ENCODE peak calls at places on chromosome 7, in seven cellular contexts. S is RWPE2, B is HepG2, V is BJ, Q is GM06990, G is fibroblast of pulmonary artery, A is kidney. R is an unnamed sample.

GRCh38 chr7:92279429-92280031 is 33.8 kb downstream of the ANKIB1 start:
- DNase-seq in G (no peak), S (no peak), Q (no peak), A (no peak), B (no peak), V (no peak), R (peak)

GRCh38 chr7:54354436-54354835 is 187.7 kb upstream of the VSTM2A start:
- DNase-seq in G (no peak), B (no peak), Q (no peak), S (no peak), A (no peak), V (no peak), R (peak)

GRCh38 chr7:2870471-2870941 is 26.4 kb upstream of the GNA12 start:
- DNase-seq in G (peak), A (peak), Q (no peak), S (no peak), B (no peak), V (no peak), R (no peak)

GRCh38 chr7:111529507-111530355 is 32.6 kb downstream of the IMMP2L start:
- DNase-seq in V (no peak), B (peak), S (no peak), G (peak), Q (no peak), A (no peak), R (peak)

GRCh38 chr7:108079291-108080057 is 50.7 kb downstream of the LAMB4 start:
- DNase-seq in B (no peak), Q (no peak), S (no peak), G (peak), V (no peak), A (no peak), R (no peak)

GRCh38 chr7:115724400-115725056 is 306.0 kb downstream of the TFEC start:
- DNase-seq in A (no peak), G (peak), V (no peak), S (no peak), Q (no peak), B (peak), R (peak)

GRCh38 chr7:82600601-82601000 is 157.0 kb upstream of the CACNA2D1 start:
- DNase-seq in Q (no peak), A (no peak), V (no peak), G (no peak), B (no peak), S (no peak), R (no peak)

GRCh38 chr7:86818903-86819302 is 175.2 kb downstream of the GRM3 start:
- DNase-seq in V (no peak), A (no peak), S (no peak), B (no peak), Q (no peak), G (no peak), R (no peak)

GRCh38 chr7:101870361-101871062 is 53.1 kb downstream of the CUX1 start:
- DNase-seq in B (peak), Q (no peak), V (no peak), S (no peak), A (no peak), G (no peak), R (no peak)

GRCh38 chr7:12222889-12223579 is 11.9 kb downstream of the TMEM106B start:
- DNase-seq in Q (peak), G (no peak), V (no peak), A (no peak), B (no peak), S (no peak), R (no peak)

GRCh38 chr7:149773446-149774236 is at the start of gene ZNF467:
- DNase-seq in G (peak), V (no peak), B (no peak), S (peak), Q (no peak), A (peak), R (peak)

GRCh38 chr7:14233026-14233897 is 243.8 kb upstream of the ETV1 start:
- DNase-seq in A (no peak), B (no peak), V (no peak), S (no peak), Q (no peak), G (peak), R (no peak)

GRCh38 chr7:102286237-102287081 is at the start of gene SH2B2:
- DNase-seq in A (peak), V (no peak), B (peak), Q (peak), S (no peak), G (peak), R (no peak)

GRCh38 chr7:128166603-128167315 is 74.3 kb upstream of the LEP start:
- DNase-seq in Q (no peak), V (no peak), B (no peak), G (no peak), A (peak), S (no peak), R (no peak)

GRCh38 chr7:23662983-23663313 is 17.1 kb upstream of the FAM221A start:
- DNase-seq in G (no peak), V (no peak), B (no peak), S (no peak), A (no peak), Q (no peak), R (no peak)

GRCh38 chr7:27100601-27101187 is 1.8 kb downstream of the HOXA2 start:
- DNase-seq in A (no peak), Q (no peak), S (no peak), G (no peak), V (no peak), B (no peak), R (no peak)

GRCh38 chr7:149624006-149624405 is 126.4 kb upstream of the ZNF746 start:
- DNase-seq in Q (peak), A (peak), S (no peak), V (no peak), G (peak), B (peak), R (no peak)

GRCh38 chr7:338295-339061 is 48.5 kb downstream of the FOXL3 start:
- DNase-seq in V (no peak), Q (no peak), B (no peak), G (no peak), S (peak), A (peak), R (no peak)

GRCh38 chr7:149171894-149172533 is 23.3 kb upstream of the ZNF282 start:
- DNase-seq in G (peak), A (no peak), S (peak), B (peak), V (no peak), Q (no peak), R (no peak)

GRCh38 chr7:149354119-149354518 is 92.1 kb downstream of the ZNF783 start:
- DNase-seq in Q (no peak), S (no peak), B (no peak), V (no peak), A (no peak), G (no peak), R (no peak)

GRCh38 chr7:88169717-88170320 is 50.0 kb downstream of the SRI start:
- DNase-seq in A (no peak), B (peak), S (no peak), Q (no peak), G (peak), V (no peak), R (peak)

GRCh38 chr7:99369767-99370353 is 4.7 kb upstream of the ARPC1B start:
- DNase-seq in S (no peak), A (no peak), G (peak), V (no peak), Q (no peak), B (no peak), R (no peak)

GRCh38 chr7:50502001-50502684 is 52.0 kb upstream of the FIGNL1 start:
- DNase-seq in Q (no peak), A (peak), G (peak), B (no peak), S (no peak), V (peak), R (no peak)

GRCh38 chr7:77519672-77520071 is 17.4 kb upstream of the PTPN12 start:
- DNase-seq in A (no peak), Q (no peak), B (no peak), S (no peak), V (no peak), G (no peak), R (no peak)

GRCh38 chr7:103766630-103767029 is 222.8 kb downstream of the RELN start:
- DNase-seq in B (no peak), V (no peak), S (no peak), Q (no peak), A (no peak), G (no peak), R (no peak)

GRCh38 chr7:101717986-101718746 is 89.1 kb upstream of the MYL10 start:
- DNase-seq in S (no peak), B (peak), G (peak), V (no peak), A (no peak), Q (no peak), R (no peak)

GRCh38 chr7:45566386-45566785 is 7.8 kb upstream of the ADCY1 start:
- DNase-seq in V (no peak), G (no peak), A (no peak), S (no peak), B (no peak), Q (no peak), R (no peak)

GRCh38 chr7:152486968-152487367 is 51.2 kb upstream of the KMT2C start:
- DNase-seq in A (no peak), Q (no peak), S (no peak), V (no peak), B (no peak), G (no peak), R (no peak)

GRCh38 chr7:28955356-28955722 is 2.8 kb downstream of the TRIL start:
- DNase-seq in V (no peak), B (no peak), S (no peak), G (no peak), A (peak), Q (peak), R (no peak)

GRCh38 chr7:28957064-28957821 is 887 bp downstream of the TRIL start:
- DNase-seq in A (peak), Q (peak), B (no peak), S (peak), G (peak), V (no peak), R (no peak)

GRCh38 chr7:28954936-28955335 is 3.2 kb downstream of the TRIL start:
- DNase-seq in A (no peak), Q (no peak), S (no peak), G (no peak), B (no peak), V (no peak), R (no peak)

GRCh38 chr7:28956608-28957063 is 1.5 kb downstream of the TRIL start:
- DNase-seq in B (peak), G (peak), S (peak), V (no peak), A (peak), Q (no peak), R (no peak)

DNA sequence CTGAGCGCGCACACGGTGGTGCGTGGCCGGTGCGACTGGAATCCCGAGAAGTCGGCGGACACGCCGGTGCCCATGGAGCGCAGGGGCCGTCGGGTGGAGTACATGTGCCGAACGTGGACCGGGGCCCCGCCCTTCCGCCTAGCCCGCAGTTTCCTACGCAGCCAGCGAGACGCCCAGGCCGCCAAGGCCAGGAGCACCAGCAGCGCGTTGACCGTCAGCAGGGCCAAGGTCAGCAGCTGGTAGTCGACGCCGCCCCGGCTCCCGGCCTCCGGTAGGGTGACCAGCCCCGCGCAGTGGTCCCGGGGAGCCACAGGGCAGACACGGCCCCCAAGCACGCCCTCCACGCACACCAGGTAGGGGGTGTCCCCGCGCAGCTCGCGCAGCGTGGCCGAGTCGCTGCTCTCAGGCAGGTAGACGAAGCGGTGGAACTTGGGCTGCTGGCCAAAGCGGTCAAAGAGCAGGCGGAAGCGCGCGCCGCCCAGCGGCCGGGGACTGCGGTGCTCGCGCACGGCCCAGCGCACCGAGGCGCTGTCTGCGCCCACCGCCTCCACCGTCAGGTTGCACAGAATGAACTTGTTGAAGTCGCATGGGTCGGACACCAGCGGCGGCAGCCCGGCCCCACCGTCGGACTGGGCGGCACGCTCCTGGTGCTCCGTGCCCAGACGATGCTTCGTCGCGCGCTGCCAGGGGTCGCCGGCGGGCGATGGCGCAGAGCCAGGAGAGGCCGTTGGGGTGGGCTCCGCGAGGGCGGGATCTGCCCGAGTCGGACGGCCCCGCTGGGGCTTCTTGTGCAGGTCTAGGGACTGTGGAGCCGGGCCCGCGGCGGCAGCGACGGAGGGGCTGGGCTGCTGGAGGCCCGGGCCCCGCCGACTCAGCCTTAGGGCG is 2.2 kb downstream of the TRIL start:
- DNase-seq in A (peak), S (peak), B (peak), Q (peak), V (no peak), G (peak), R (no peak)
- TF ChIP-seq CTCF in A (peak), S (peak), B (peak), Q (no peak), V (peak), G (peak), R (peak)

DNA sequence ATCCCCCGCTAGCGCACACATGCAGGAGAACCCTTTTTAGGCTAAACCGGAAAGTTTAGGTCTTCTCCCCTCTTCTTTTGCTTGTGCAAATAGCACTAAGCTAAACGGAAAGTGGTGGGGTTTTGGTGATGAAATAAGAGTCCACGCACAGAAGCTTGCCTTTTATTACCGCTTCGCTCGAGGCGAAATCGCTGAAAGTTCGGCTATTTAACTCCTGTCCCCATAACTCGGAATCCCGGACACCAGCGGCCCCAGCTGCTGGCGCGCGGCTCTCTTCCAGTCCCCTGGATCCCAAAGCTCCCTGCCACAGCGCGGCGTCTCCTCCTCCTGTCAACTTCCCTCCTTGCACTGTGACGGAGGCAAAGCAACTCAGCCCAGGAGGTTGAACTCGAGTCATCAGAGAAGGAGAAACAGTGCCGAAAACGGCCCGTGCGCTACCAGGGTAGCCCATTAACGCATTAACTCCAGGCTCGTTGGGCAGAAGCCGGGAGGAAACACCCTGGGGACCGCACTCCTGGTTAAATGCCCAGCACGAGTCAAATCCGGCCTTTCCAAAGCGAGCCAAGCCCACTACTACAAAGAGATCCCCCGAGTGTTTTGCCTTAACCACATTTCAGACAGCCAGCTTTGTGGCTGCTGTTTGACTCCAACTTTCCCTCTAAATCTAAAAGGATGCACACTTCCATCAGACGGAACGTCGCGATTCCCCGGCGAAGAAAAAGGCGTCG is 1.3 kb downstream of the SEMA3D start:
- DNase-seq in Q (peak), B (no peak), V (no peak), A (peak), G (peak), S (peak), R (no peak)
- H3K4me3 ChIP-seq in Q (no peak), B (no peak), V (peak), A (peak), G (peak), S (peak), R (no peak)

GRCh38 chr7:117839507-117839906 is 33.7 kb downstream of the CTTNBP2 start:
- DNase-seq in G (no peak), S (no peak), B (no peak), A (no peak), V (no peak), Q (no peak), R (no peak)

GRCh38 chr7:117834983-117835664 is 38.1 kb downstream of the CTTNBP2 start:
- DNase-seq in G (no peak), A (no peak), V (no peak), Q (no peak), S (no peak), B (no peak), R (peak)

GRCh38 chr7:117837841-117838240 is 35.4 kb downstream of the CTTNBP2 start:
- DNase-seq in S (no peak), B (no peak), A (no peak), V (no peak), G (no peak), Q (no peak), R (peak)
- TF ChIP-seq CTCF in S (no peak), B (no peak), A (no peak), V (no peak), G (no peak), Q (no peak), R (no peak)

GRCh38 chr7:70595741-70596574 is 536.0 kb upstream of the GALNT17 start:
- DNase-seq in B (no peak), A (peak), V (no peak), G (no peak), S (no peak), Q (peak), R (no peak)
- H3K4me3 ChIP-seq in B (no peak), A (peak), V (no peak), G (no peak), S (peak), Q (peak), R (peak)

DNA sequence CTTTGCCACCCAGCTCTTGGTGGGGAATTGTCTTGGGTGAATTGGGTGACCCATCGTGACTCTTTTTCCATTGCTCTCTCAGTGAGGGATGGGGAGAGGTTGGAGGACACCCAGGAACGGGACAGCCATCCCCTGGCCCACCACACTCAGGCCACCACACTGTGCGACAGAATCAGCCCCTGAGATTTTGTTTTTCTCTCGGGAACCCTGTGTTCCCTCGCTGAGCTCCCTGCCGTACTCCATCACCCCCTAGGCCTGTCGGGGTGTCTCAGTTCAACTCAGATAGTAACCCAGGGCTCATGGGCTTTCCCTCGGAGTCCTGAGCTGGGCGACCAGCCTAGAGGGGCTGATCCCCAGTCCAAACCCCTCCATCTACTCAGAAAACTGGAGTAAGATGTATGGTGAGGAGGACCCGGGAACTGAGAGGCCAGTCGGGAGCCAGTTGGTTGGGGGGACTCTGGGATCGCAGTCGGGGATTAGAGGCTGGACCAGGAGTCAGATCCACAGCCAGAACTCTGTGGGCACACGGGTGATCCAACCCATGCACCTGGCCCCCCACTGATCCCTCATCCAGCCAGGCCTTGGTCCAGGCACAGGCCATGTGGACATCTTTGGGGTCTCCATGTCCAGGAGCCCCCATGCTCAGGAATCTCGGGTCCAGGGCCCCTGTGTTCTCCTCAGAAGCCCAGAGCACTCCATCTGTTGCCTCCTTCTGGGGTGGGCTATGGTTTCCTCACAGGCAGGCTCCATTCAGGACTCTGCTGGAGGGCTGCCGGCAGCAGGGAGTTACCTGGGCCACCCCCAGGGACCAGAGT is 9.3 kb downstream of the CRYGN start:
- DNase-seq in Q (no peak), S (no peak), A (no peak), B (no peak), G (no peak), V (no peak), R (no peak)
- TF ChIP-seq CTCF in Q (no peak), S (no peak), A (no peak), B (no peak), G (no peak), V (no peak), R (no peak)

GRCh38 chr7:69166979-69167516 is 431.2 kb upstream of the AUTS2 start:
- DNase-seq in Q (no peak), S (no peak), A (no peak), B (no peak), V (no peak), G (no peak), R (no peak)

GRCh38 chr7:69177326-69177897 is 420.9 kb upstream of the AUTS2 start:
- DNase-seq in S (no peak), Q (no peak), V (no peak), B (no peak), A (no peak), G (no peak), R (no peak)

GRCh38 chr7:69169356-69169755 is 428.9 kb upstream of the AUTS2 start:
- DNase-seq in B (no peak), S (no peak), Q (no peak), G (no peak), A (no peak), V (no peak), R (no peak)

GRCh38 chr7:69173341-69173740 is 424.9 kb upstream of the AUTS2 start:
- DNase-seq in A (no peak), V (no peak), Q (no peak), G (no peak), B (no peak), S (no peak), R (no peak)

GRCh38 chr7:69172357-69173098 is 425.7 kb upstream of the AUTS2 start:
- DNase-seq in G (no peak), S (no peak), A (no peak), B (no peak), V (no peak), Q (no peak), R (no peak)
- H3K4me3 ChIP-seq in G (no peak), S (no peak), A (no peak), B (no peak), V (no peak), Q (no peak), R (no peak)

R was measured in LNCaP clone FGC.